ENCODE peak calls at places on chromosomes 3 and 15, in ten cellular contexts. T, O, R, L, W, P, Y, B, J and I are unnamed samples.

GRCh38 chr15:48643776-48644497 is 1.6 kb downstream of the FBN1 start:
- DNase-seq in T (no peak), O (no peak), R (no peak), L (no peak), W (no peak), P (no peak), Y (no peak), B (no peak), J (peak), I (no peak)

GRCh38 chr3:127286571-127287140 is 1.2 kb downstream of the PRR20G start:
- DNase-seq in T (no peak), O (no peak), R (no peak), L (no peak), W (no peak), P (no peak), Y (no peak), B (no peak), J (peak), I (no peak)

GRCh38 chr3:11297126-11297525 is 24.9 kb downstream of the ATG7 start:
- DNase-seq in T (no peak), O (no peak), R (no peak), L (no peak), W (no peak), P (no peak), Y (no peak), B (no peak), J (no peak), I (no peak)

GRCh38 chr3:52779411-52780297 is 2.3 kb downstream of the ITIH1 start:
- DNase-seq in T (no peak), O (peak), R (no peak), L (no peak), W (no peak), P (no peak), Y (no peak), B (no peak), J (no peak), I (peak)

GRCh38 chr3:183478501-183478900 is 50.1 kb upstream of the MCF2L2 start:
- DNase-seq in T (no peak), O (no peak), R (no peak), L (no peak), W (no peak), P (no peak), Y (no peak), B (no peak), J (no peak), I (no peak)

GRCh38 chr3:122977645-122978466 is 49.7 kb downstream of the SEMA5B start:
- DNase-seq in T (no peak), O (no peak), R (peak), L (peak), W (no peak), P (peak), Y (peak), B (no peak), J (peak), I (no peak)

GRCh38 chr3:81651139-81651538 is 110.3 kb downstream of the GBE1 start:
- DNase-seq in T (no peak), O (no peak), R (no peak), L (no peak), W (no peak), P (no peak), Y (no peak), B (no peak), J (no peak), I (no peak)

GRCh38 chr3:14608298-14608697 is 43.3 kb upstream of the CCDC174 start:
- DNase-seq in T (no peak), O (no peak), R (no peak), L (no peak), W (no peak), P (no peak), Y (no peak), B (no peak), J (no peak), I (no peak)

GRCh38 chr3:127083778-127084355 is 101.0 kb downstream of the PLXNA1 start:
- DNase-seq in T (no peak), O (no peak), R (no peak), L (no peak), W (no peak), P (no peak), Y (no peak), B (peak), J (no peak), I (no peak)

GRCh38 chr15:73683624-73684536 is at the start of gene CD276:
- DNase-seq in T (peak), O (no peak), R (no peak), L (peak), W (no peak), P (peak), Y (peak), B (peak), J (peak), I (no peak)

GRCh38 chr15:85406916-85407315 is 26.5 kb downstream of the AKAP13 start:
- DNase-seq in T (no peak), O (no peak), R (no peak), L (no peak), W (no peak), P (no peak), Y (no peak), B (no peak), J (no peak), I (no peak)

GRCh38 chr3:112097378-112097777 is 11.2 kb downstream of the C3orf52 start:
- DNase-seq in T (peak), O (no peak), R (peak), L (no peak), W (no peak), P (no peak), Y (peak), B (no peak), J (peak), I (no peak)

GRCh38 chr15:81030368-81030739 is 29.6 kb downstream of the TLNRD1 start:
- DNase-seq in T (no peak), O (no peak), R (no peak), L (no peak), W (no peak), P (no peak), Y (no peak), B (no peak), J (no peak), I (no peak)

GRCh38 chr15:59298255-59298856 is 74.3 kb downstream of the MYO1E start:
- DNase-seq in T (peak), O (peak), R (no peak), L (no peak), W (no peak), P (no peak), Y (no peak), B (no peak), J (no peak), I (peak)

GRCh38 chr15:80694624-80695098 is 449 bp upstream of the ABHD17C start:
- DNase-seq in T (no peak), O (peak), R (no peak), L (no peak), W (no peak), P (peak), Y (no peak), B (peak), J (no peak), I (no peak)

GRCh38 chr3:72683068-72683467 is 165.2 kb downstream of the SHQ1 start:
- DNase-seq in T (no peak), O (peak), R (no peak), L (no peak), W (no peak), P (no peak), Y (no peak), B (no peak), J (no peak), I (peak)

GRCh38 chr3:188901671-188902331 is 270.0 kb upstream of the TPRG1 start:
- DNase-seq in T (no peak), O (no peak), R (no peak), L (no peak), W (no peak), P (no peak), Y (no peak), B (no peak), J (peak), I (no peak)

GRCh38 chr3:69410301-69410700 is 24.4 kb upstream of the FRMD4B start:
- DNase-seq in T (peak), O (peak), R (peak), L (peak), W (peak), P (peak), Y (peak), B (peak), J (peak), I (peak)

GRCh38 chr15:89112341-89112971 is 24.2 kb downstream of the ABHD2 start:
- DNase-seq in T (no peak), O (no peak), R (no peak), L (peak), W (no peak), P (no peak), Y (no peak), B (peak), J (peak), I (peak)

GRCh38 chr15:81296218-81296617 is 27.7 kb downstream of the STARD5 start:
- DNase-seq in T (no peak), O (no peak), R (no peak), L (no peak), W (no peak), P (no peak), Y (no peak), B (no peak), J (no peak), I (no peak)

GRCh38 chr15:97009036-97009555 is 678.6 kb downstream of the NR2F2 start:
- DNase-seq in T (no peak), O (no peak), R (no peak), L (no peak), W (no peak), P (no peak), Y (no peak), B (no peak), J (peak), I (no peak)

GRCh38 chr3:10986592-10986991 is 6.0 kb upstream of the SLC6A1 start:
- DNase-seq in T (no peak), O (no peak), R (no peak), L (no peak), W (no peak), P (no peak), Y (no peak), B (no peak), J (no peak), I (no peak)

GRCh38 chr3:37453393-37454391 is 279.3 kb upstream of the LRRFIP2 start:
- DNase-seq in T (no peak), O (no peak), R (no peak), L (peak), W (no peak), P (peak), Y (no peak), B (peak), J (no peak), I (no peak)

GRCh38 chr3:11989383-11990050 is 14.7 kb upstream of the SYN2 start:
- DNase-seq in T (no peak), O (no peak), R (no peak), L (no peak), W (no peak), P (no peak), Y (no peak), B (no peak), J (peak), I (no peak)

GRCh38 chr15:69916169-69916785 is 181.4 kb downstream of the TLE3 start:
- DNase-seq in T (no peak), O (no peak), R (no peak), L (no peak), W (no peak), P (no peak), Y (no peak), B (no peak), J (no peak), I (no peak)

GRCh38 chr3:31981206-31982181 is at the start of the genes OSBPL10 and ZNF860:
- DNase-seq in T (peak), O (peak), R (peak), L (peak), W (no peak), P (peak), Y (peak), B (peak), J (peak), I (peak)

GRCh38 chr3:146969356-146969755 is 364.2 kb upstream of the PLSCR5 start:
- DNase-seq in T (no peak), O (no peak), R (no peak), L (no peak), W (no peak), P (no peak), Y (peak), B (no peak), J (no peak), I (no peak)

GRCh38 chr3:117248149-117248548 is 538.6 kb downstream of the TUSC7 start:
- DNase-seq in T (no peak), O (no peak), R (no peak), L (no peak), W (no peak), P (no peak), Y (no peak), B (no peak), J (no peak), I (no peak)